ENCODE peak calls at places on chromosomes 12 and 14, in seven cellular contexts. One of them, this sample, is unnamed.

GRCh38 chr14:89773644-89774316 is 180.8 kb downstream of the EFCAB11 start:
- DNase-seq in B cell: peak; percentile 33
- DNase-seq in NCI-H1048: no peak
- DNase-seq in GOT3: no peak
- DNase-seq in glutamatergic neuron: peak; percentile 25
- DNase-seq in neural progenitor cell: peak; percentile 51
- DNase-seq in foreskin fibroblast: no peak
- DNase-seq in this sample: no peak

GRCh38 chr12:122886851-122887816 is 8.8 kb downstream of the VPS37B start:
- DNase-seq in glutamatergic neuron: no peak
- DNase-seq in NCI-H1048: no peak
- DNase-seq in B cell: peak; percentile 72
- DNase-seq in neural progenitor cell: peak; percentile 52
- DNase-seq in foreskin fibroblast: no peak
- DNase-seq in GOT3: no peak
- DNase-seq in this sample: no peak

GRCh38 chr14:105452963-105453362 is 21.7 kb upstream of the CRIP2 start:
- DNase-seq in foreskin fibroblast: no peak
- DNase-seq in B cell: no peak
- DNase-seq in GOT3: no peak
- DNase-seq in neural progenitor cell: no peak
- DNase-seq in NCI-H1048: no peak
- DNase-seq in glutamatergic neuron: no peak
- DNase-seq in this sample: no peak

GRCh38 chr12:64450057-64450640 is 1.8 kb upstream of the TBK1 start:
- DNase-seq in GOT3: no peak
- DNase-seq in NCI-H1048: no peak
- DNase-seq in B cell: no peak
- DNase-seq in glutamatergic neuron: no peak
- DNase-seq in neural progenitor cell: no peak
- DNase-seq in foreskin fibroblast: no peak
- DNase-seq in this sample: no peak

GRCh38 chr12:57135939-57136338 is 7.7 kb downstream of the LRP1 start:
- DNase-seq in foreskin fibroblast: no peak
- DNase-seq in neural progenitor cell: peak; percentile 65
- DNase-seq in GOT3: no peak
- DNase-seq in NCI-H1048: no peak
- DNase-seq in glutamatergic neuron: no peak
- DNase-seq in B cell: peak; percentile 13
- DNase-seq in this sample: no peak

GRCh38 chr12:46389130-46389616 is 16.6 kb upstream of the SLC38A2 start:
- DNase-seq in neural progenitor cell: no peak
- DNase-seq in B cell: no peak
- DNase-seq in foreskin fibroblast: peak; percentile 98
- DNase-seq in NCI-H1048: no peak
- DNase-seq in glutamatergic neuron: no peak
- DNase-seq in GOT3: no peak
- DNase-seq in this sample: no peak

GRCh38 chr14:24838945-24839616 is 205.1 kb upstream of the GZMB start:
- DNase-seq in glutamatergic neuron: no peak
- DNase-seq in B cell: no peak
- DNase-seq in NCI-H1048: no peak
- DNase-seq in GOT3: no peak
- DNase-seq in neural progenitor cell: peak; percentile 27
- DNase-seq in foreskin fibroblast: no peak
- DNase-seq in this sample: no peak

GRCh38 chr12:32390572-32391219 is 8.7 kb upstream of the FGD4 start:
- DNase-seq in NCI-H1048: no peak
- DNase-seq in GOT3: no peak
- DNase-seq in B cell: peak; percentile 44
- DNase-seq in neural progenitor cell: no peak
- DNase-seq in glutamatergic neuron: no peak
- DNase-seq in foreskin fibroblast: no peak
- DNase-seq in this sample: no peak

GRCh38 chr14:74411671-74412070 is 14.3 kb downstream of the SYNDIG1L start:
- DNase-seq in NCI-H1048: no peak
- DNase-seq in neural progenitor cell: no peak
- DNase-seq in glutamatergic neuron: no peak
- DNase-seq in foreskin fibroblast: no peak
- DNase-seq in GOT3: no peak
- DNase-seq in B cell: no peak
- DNase-seq in this sample: no peak

GRCh38 chr14:67763158-67763822 is 53.1 kb downstream of the ZFYVE26 start:
- DNase-seq in GOT3: no peak
- DNase-seq in neural progenitor cell: no peak
- DNase-seq in foreskin fibroblast: no peak
- DNase-seq in glutamatergic neuron: no peak
- DNase-seq in NCI-H1048: no peak
- DNase-seq in B cell: no peak
- DNase-seq in this sample: no peak

GRCh38 chr14:69693145-69693544 is 73.8 kb upstream of the SRSF5 start:
- DNase-seq in GOT3: no peak
- DNase-seq in NCI-H1048: no peak
- DNase-seq in neural progenitor cell: peak; percentile 34
- DNase-seq in B cell: peak; percentile 55
- DNase-seq in foreskin fibroblast: peak; percentile 23
- DNase-seq in glutamatergic neuron: peak; percentile 86
- DNase-seq in this sample: no peak

GRCh38 chr14:73269729-73270651 is 32.7 kb downstream of the PAPLN start:
- DNase-seq in foreskin fibroblast: peak; percentile 32
- DNase-seq in B cell: peak; percentile 66
- DNase-seq in GOT3: no peak
- DNase-seq in neural progenitor cell: peak; percentile 53
- DNase-seq in NCI-H1048: no peak
- DNase-seq in glutamatergic neuron: peak; percentile 53
- DNase-seq in this sample: peak; percentile 55

GRCh38 chr12:105201389-105201788 is 34.6 kb downstream of the APPL2 start:
- DNase-seq in foreskin fibroblast: no peak
- DNase-seq in GOT3: no peak
- DNase-seq in neural progenitor cell: no peak
- DNase-seq in B cell: no peak
- DNase-seq in NCI-H1048: no peak
- DNase-seq in glutamatergic neuron: no peak
- DNase-seq in this sample: no peak

GRCh38 chr12:121334513-121335343 is 17.5 kb downstream of the ANAPC5 start:
- DNase-seq in neural progenitor cell: peak; percentile 72
- DNase-seq in B cell: peak; percentile 43
- DNase-seq in NCI-H1048: peak; percentile 36
- DNase-seq in glutamatergic neuron: no peak
- DNase-seq in GOT3: no peak
- DNase-seq in foreskin fibroblast: peak; percentile 39
- DNase-seq in this sample: peak; percentile 64

GRCh38 chr14:100640481-100641273 is 53.5 kb upstream of the BEGAIN start:
- DNase-seq in GOT3: peak; percentile 2
- DNase-seq in NCI-H1048: no peak
- DNase-seq in B cell: no peak
- DNase-seq in glutamatergic neuron: no peak
- DNase-seq in foreskin fibroblast: no peak
- DNase-seq in neural progenitor cell: no peak
- DNase-seq in this sample: no peak

GRCh38 chr12:122837306-122838265 is 2.3 kb downstream of the HIP1R start:
- DNase-seq in NCI-H1048: no peak
- DNase-seq in GOT3: no peak
- DNase-seq in B cell: peak; percentile 26
- DNase-seq in foreskin fibroblast: no peak
- DNase-seq in neural progenitor cell: no peak
- DNase-seq in glutamatergic neuron: no peak
- DNase-seq in this sample: no peak

GRCh38 chr12:2794261-2794735 is 472 bp upstream of the FKBP4 start:
- DNase-seq in GOT3: no peak
- DNase-seq in B cell: peak; percentile 57
- DNase-seq in glutamatergic neuron: no peak
- DNase-seq in NCI-H1048: no peak
- DNase-seq in foreskin fibroblast: no peak
- DNase-seq in neural progenitor cell: no peak
- DNase-seq in this sample: no peak